ENCODE peak calls at places on chromosomes 5 and 9, in four cellular contexts. D is pancreas; X is gastrocnemius medialis; O is CD4-positive, alpha-beta T cell. Q is an unnamed sample.

GRCh38 chr9:17699615-17700315 is 120.9 kb downstream of the SH3GL2 start:
- DNase-seq in X (no peak), D (no peak), O (no peak), Q (no peak)

GRCh38 chr5:78499485-78499884 is 139.1 kb downstream of the SCAMP1 start:
- DNase-seq in O (no peak), X (no peak), D (no peak), Q (no peak)

GRCh38 chr9:23314247-23314646 is 511.8 kb downstream of the ELAVL2 start:
- DNase-seq in O (no peak), X (no peak), D (no peak), Q (no peak)

GRCh38 chr5:172775326-172776234 is 4.6 kb upstream of the DUSP1 start:
- DNase-seq in D (no peak), X (peak), O (no peak), Q (no peak)

GRCh38 chr5:158135682-158136176 is 276.8 kb upstream of the CLINT1 start:
- DNase-seq in X (peak), D (no peak), O (no peak), Q (no peak)

GRCh38 chr5:172104801-172105701 is 83.0 kb downstream of the STK10 start:
- DNase-seq in O (no peak), D (no peak), X (no peak), Q (no peak)

GRCh38 chr5:135145985-135146384 is 112.0 kb upstream of the PITX1 start:
- DNase-seq in O (no peak), D (no peak), X (no peak), Q (no peak)

GRCh38 chr9:130939405-130939941 is 426 bp upstream of the FIBCD1 start:
- DNase-seq in X (no peak), O (no peak), D (no peak), Q (no peak)

GRCh38 chr5:27315541-27316282 is 277.3 kb upstream of the CDH9 start:
- DNase-seq in X (no peak), D (no peak), O (no peak), Q (no peak)

GRCh38 chr5:151047814-151048425 is 27.5 kb downstream of the GPX3 start:
- DNase-seq in X (no peak), O (no peak), D (no peak), Q (no peak)
- H3K27ac ChIP-seq in X (peak), O (no peak), D (no peak), Q (no peak)

GRCh38 chr5:137669796-137670195 is 66.1 kb downstream of the KLHL3 start:
- DNase-seq in X (no peak), O (no peak), D (no peak), Q (no peak)
- H3K27ac ChIP-seq in X (no peak), O (no peak), D (no peak), Q (no peak)

DNA sequence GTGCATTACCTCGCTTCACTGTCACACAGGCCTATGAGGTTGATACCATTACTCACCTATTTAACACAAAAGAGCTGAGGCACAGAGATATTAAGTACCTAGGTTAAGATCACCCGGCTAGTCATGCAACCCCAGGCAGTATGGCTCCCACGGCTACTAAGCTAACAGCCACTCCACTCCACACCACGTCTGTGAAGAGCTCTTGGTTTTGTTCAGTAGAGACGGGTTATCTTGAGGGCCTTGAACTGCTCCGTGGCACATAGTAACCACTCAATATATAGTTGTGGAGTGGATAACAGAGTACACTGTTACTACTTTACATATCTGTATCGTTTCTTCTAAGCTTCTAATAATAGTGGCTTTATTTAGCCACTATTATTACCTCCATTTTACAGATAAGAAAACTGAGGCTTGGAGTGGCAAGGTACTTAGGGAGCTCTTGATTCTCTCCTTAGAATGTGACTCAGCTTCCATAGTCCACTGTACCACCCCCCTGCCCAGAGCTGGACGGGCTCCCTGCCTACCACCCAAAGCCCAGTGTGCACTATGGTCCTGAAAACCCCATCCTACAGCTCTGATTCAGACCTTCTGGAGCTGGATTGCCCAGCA is 1.0 kb upstream of the CORO2A start:
- DNase-seq in O (no peak), D (no peak), X (no peak), Q (no peak)
- H3K27ac ChIP-seq in O (peak), D (peak), X (no peak), Q (no peak)

GRCh38 chr5:37838152-37838932 is 1.5 kb downstream of the GDNF start:
- DNase-seq in X (no peak), D (peak), O (no peak), Q (no peak)

GRCh38 chr5:37839441-37840035 is 303 bp downstream of the GDNF start:
- DNase-seq in O (no peak), X (peak), D (no peak), Q (no peak)

GRCh38 chr5:37840036-37840909 is at the start of gene GDNF:
- DNase-seq in X (no peak), O (no peak), D (no peak), Q (peak)

GRCh38 chr5:37837101-37838032 is 2.5 kb downstream of the GDNF start:
- DNase-seq in D (peak), O (no peak), X (peak), Q (peak)

GRCh38 chr5:37838933-37839341 is 904 bp downstream of the GDNF start:
- DNase-seq in D (no peak), O (no peak), X (no peak), Q (no peak)
- H3K27ac ChIP-seq in D (no peak), O (no peak), X (peak), Q (no peak)

DNA sequence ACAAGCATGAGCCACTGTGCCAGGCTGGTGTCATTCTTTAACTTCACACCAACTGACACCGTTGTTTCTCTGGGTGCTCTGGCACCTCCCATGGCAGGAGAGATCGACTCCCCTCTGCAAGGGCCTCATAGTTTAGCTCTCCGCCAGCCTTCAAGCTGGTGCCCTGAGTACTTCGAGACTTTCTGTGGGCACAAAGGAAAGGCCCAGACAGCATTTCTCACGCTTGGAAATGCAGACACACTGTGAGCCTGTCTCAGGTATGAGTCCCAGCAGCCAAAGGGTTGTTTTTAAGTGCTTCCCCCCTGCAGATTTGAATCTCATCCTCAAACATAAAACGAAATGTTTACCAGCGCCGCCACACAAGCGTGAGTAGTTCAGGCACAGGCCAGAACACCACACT is 11.1 kb upstream of the TCF7 start:
- DNase-seq in D (no peak), X (no peak), O (peak), Q (no peak)
- H3K27ac ChIP-seq in D (no peak), X (no peak), O (peak), Q (no peak)

GRCh38 chr5:142934335-142934734 is 164.2 kb downstream of the ARHGAP26 start:
- DNase-seq in D (no peak), O (no peak), X (no peak), Q (no peak)
- H3K27ac ChIP-seq in D (no peak), O (no peak), X (no peak), Q (no peak)

Q was measured in substantia nigra.